ENCODE peak calls at places on chromosomes 4 and X, in seven cellular contexts. Q, Z, N, P, S, G and W are unnamed samples.

GRCh38 chr4:4327652-4328121 is 37.6 kb downstream of the ZBTB49 start:
- DNase-seq in Q (peak; percentile 37), Z (peak; percentile 39), N (no peak), P (peak; percentile 40), S (no peak), G (peak; percentile 59), W (no peak)

GRCh38 chrX:9493936-9494335 is 29.1 kb downstream of the TBL1X start:
- DNase-seq in Q (no peak), Z (no peak), N (no peak), P (no peak), S (no peak), G (no peak), W (no peak)

GRCh38 chr4:72567821-72568620 is 1.0 kb downstream of the ADAMTS3 start:
- DNase-seq in Q (peak; percentile 81), Z (peak; percentile 86), N (peak; percentile 19), P (peak; percentile 76), S (peak; percentile 52), G (peak; percentile 78), W (peak; percentile 72)

GRCh38 chr4:15689540-15689939 is 7.9 kb downstream of the FAM200B start:
- DNase-seq in Q (no peak), Z (peak; percentile 37), N (no peak), P (no peak), S (no peak), G (no peak), W (no peak)

GRCh38 chrX:41273638-41274037 is 60.3 kb upstream of the DDX3X start:
- DNase-seq in Q (no peak), Z (peak; percentile 22), N (no peak), P (no peak), S (no peak), G (no peak), W (no peak)

GRCh38 chrX:13220916-13221315 is 98.9 kb downstream of the ATXN3L start:
- DNase-seq in Q (peak; percentile 63), Z (peak; percentile 82), N (no peak), P (no peak), S (peak; percentile 11), G (no peak), W (peak; percentile 74)

GRCh38 chrX:39310925-39311324 is 509.7 kb downstream of the MID1IP1 start:
- DNase-seq in Q (no peak), Z (no peak), N (no peak), P (no peak), S (no peak), G (no peak), W (no peak)

GRCh38 chr4:8325284-8325973 is 55.9 kb downstream of the HTRA3 start:
- DNase-seq in Q (no peak), Z (no peak), N (no peak), P (no peak), S (no peak), G (peak; percentile 14), W (no peak)

GRCh38 chr4:184819786-184820185 is 6.0 kb downstream of the ACSL1 start:
- DNase-seq in Q (no peak), Z (no peak), N (no peak), P (no peak), S (no peak), G (no peak), W (no peak)

GRCh38 chr4:181525641-181526040 is 717.6 kb upstream of the TENM3 start:
- DNase-seq in Q (no peak), Z (no peak), N (no peak), P (no peak), S (no peak), G (no peak), W (peak; percentile 29)

GRCh38 chr4:112836895-112837294 is 200.0 kb downstream of the LARP7 start:
- DNase-seq in Q (no peak), Z (no peak), N (no peak), P (no peak), S (no peak), G (no peak), W (no peak)

GRCh38 chr4:157185363-157185762 is 35.2 kb upstream of the GRIA2 start:
- DNase-seq in Q (no peak), Z (no peak), N (no peak), P (no peak), S (no peak), G (no peak), W (no peak)

GRCh38 chr4:79044260-79044659 is 105.0 kb upstream of the PAQR3 start:
- DNase-seq in Q (no peak), Z (peak; percentile 5), N (no peak), P (no peak), S (no peak), G (no peak), W (no peak)

GRCh38 chrX:53940180-53940579 is 104.1 kb downstream of the PHF8 start:
- DNase-seq in Q (no peak), Z (no peak), N (no peak), P (no peak), S (no peak), G (no peak), W (no peak)

DNA sequence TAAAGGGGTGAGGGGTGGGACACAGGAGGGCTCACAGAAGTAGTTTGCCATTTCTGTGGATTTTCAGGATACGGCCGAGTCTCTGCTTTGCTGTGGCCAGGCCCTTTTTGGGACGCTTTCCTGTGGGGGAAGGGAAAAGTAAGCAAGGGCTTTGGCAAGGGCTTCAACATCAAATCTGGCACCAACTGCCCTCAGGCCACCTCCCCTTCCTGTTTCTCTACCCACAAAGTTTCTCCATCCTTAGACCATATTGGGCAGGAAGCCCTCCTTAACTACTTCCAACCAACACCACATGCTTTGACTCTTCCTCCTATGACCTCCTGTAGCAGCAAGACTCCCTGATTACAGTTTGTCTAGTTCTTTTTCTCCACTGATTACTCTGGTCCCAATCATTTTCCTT is 105.1 kb downstream of the PHF8 start:
- DNase-seq in Q (no peak), Z (no peak), N (no peak), P (no peak), S (no peak), G (no peak), W (no peak)
- H3K36me3 ChIP-seq in Q (peaks cover 2% of the 10 kb centered on the region), Z (peaks cover 32% of the 10 kb centered on the region), N (peaks cover 5% of the 10 kb centered on the region), P (peaks cover 67% of the 10 kb centered on the region), S (no peaks in the 10 kb centered on the region), G (peaks cover 57% of the 10 kb centered on the region), W (no peaks in the 10 kb centered on the region)

GRCh38 chrX:153640736-153641574 is 6.0 kb upstream of the DUSP9 start:
- DNase-seq in Q (no peak), Z (no peak), N (no peak), P (no peak), S (no peak), G (no peak), W (no peak)

GRCh38 chrX:153640045-153640686 is 6.8 kb upstream of the DUSP9 start:
- DNase-seq in Q (no peak), Z (no peak), N (no peak), P (no peak), S (no peak), G (no peak), W (no peak)

GRCh38 chrX:153642655-153643430 is 4.2 kb upstream of the DUSP9 start:
- DNase-seq in Q (no peak), Z (no peak), N (no peak), P (no peak), S (no peak), G (no peak), W (no peak)

GRCh38 chrX:153642313-153642654 is 4.7 kb upstream of the DUSP9 start:
- DNase-seq in Q (no peak), Z (no peak), N (no peak), P (no peak), S (no peak), G (no peak), W (no peak)

DNA sequence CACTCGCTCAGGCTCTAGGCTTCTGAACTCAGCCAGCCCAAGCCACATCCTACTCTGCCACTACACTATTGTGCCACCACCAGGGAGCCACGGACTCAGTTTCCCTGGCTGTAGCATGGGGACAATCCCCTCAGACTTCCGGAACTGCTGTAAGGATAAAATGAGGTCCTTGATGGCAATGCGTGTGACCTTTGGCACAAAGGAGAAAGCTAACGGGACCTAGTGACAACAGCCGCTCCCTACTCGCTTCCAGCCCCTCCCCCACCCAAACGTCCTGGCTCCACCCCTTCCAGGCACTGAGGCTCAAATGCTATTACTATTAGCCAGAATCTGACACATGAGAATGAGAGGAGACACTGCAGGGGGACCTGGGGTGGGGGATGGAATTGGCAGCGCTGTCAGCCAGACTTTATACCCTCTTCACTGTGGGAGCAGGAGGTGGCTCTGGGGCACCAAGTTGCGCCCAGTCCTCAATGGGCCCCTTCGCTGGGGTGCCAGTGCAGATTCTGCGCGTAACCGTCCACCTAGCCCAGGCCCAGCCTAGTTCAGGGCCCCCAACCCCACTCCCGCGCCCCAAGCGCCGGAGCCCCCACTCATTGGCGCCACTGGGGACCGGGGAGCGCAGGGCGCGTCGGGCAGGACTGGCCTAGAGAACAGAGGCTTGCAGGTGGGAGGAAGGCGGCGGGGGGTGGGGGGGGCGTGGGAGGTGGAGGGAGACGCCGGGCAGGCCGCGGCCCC is 5.3 kb upstream of the DUSP9 start:
- DNase-seq in Q (no peak), Z (no peak), N (no peak), P (no peak), S (no peak), G (no peak), W (no peak)
- H3K4me3 ChIP-seq in Q (no peak overlapping the region), Z (no peak overlapping the region), N (no peak overlapping the region), P (no peak overlapping the region), S (no peak overlapping the region), G (peak overlapping the region; percentile 17), W (no peak overlapping the region)

GRCh38 chr4:2819244-2820215 is 24.1 kb upstream of the ADD1 start:
- DNase-seq in Q (no peak), Z (no peak), N (no peak), P (no peak), S (no peak), G (peak; percentile 17), W (no peak)

GRCh38 chr4:2817136-2817535 is 24.3 kb downstream of the SH3BP2 start:
- DNase-seq in Q (no peak), Z (no peak), N (no peak), P (no peak), S (no peak), G (no peak), W (no peak)

GRCh38 chr4:2816401-2816954 is 23.6 kb downstream of the SH3BP2 start:
- DNase-seq in Q (no peak), Z (no peak), N (no peak), P (no peak), S (no peak), G (no peak), W (no peak)

GRCh38 chr4:2818351-2818939 is 25.2 kb upstream of the ADD1 start:
- DNase-seq in Q (no peak), Z (no peak), N (no peak), P (no peak), S (no peak), G (no peak), W (no peak)

DNA sequence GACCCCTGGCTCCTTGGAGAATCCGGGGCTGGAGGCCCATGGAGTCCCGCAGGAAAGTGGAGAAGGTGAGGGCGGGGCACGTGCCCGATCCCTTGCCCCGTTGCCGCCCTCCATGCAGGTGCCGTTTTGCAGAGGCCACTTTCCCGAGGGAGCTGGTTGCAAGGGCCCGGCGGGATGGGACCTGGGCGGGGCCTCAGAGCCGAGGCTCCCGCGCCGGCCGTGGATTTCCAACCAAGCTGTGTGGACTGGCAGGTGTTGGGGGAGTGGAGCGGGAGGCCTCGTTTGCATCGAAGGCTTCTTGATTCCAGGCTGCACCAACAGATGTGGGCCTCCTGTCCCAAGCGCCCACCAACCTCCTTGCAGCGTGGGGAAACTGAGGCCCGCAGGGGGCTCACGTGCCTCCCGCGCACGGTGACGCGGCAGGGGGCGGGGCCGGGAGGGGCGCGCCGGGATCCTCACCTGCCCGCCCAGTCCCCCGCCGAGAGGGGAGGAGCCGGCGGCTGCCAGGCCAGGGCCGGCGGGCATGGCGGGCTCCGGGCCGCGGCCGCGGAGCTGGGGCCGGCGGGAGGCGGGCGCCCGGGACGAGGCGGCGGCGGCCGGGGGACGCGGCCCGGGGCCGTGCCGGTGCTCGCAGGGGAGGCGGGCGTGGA is 24.9 kb downstream of the SH3BP2 start:
- DNase-seq in Q (no peak), Z (no peak), N (no peak), P (no peak), S (peak; percentile 55), G (no peak), W (no peak)
- H3K36me3 ChIP-seq in Q (no peaks in the 10 kb centered on the region), Z (peaks cover 65% of the 10 kb centered on the region), N (peaks cover 18% of the 10 kb centered on the region), P (peaks cover 25% of the 10 kb centered on the region), S (no peaks in the 10 kb centered on the region), G (peaks cover 35% of the 10 kb centered on the region), W (no peaks in the 10 kb centered on the region)

GRCh38 chrX:72031118-72031517 is 100.6 kb downstream of the RTL5 start:
- DNase-seq in Q (no peak), Z (no peak), N (no peak), P (no peak), S (no peak), G (no peak), W (no peak)
- H3K4me3 ChIP-seq in Q (no peak overlapping the region), Z (no peak overlapping the region), N (no peak overlapping the region), P (no peak overlapping the region), S (no peak overlapping the region), G (no peak overlapping the region), W (no peak overlapping the region)